ENCODE peak calls at places on chromosome 12, in nine cellular contexts. L is AG09309, P is GM12864, X is brain microvascular endothelial cell, M is thoracic aorta, V is cardiac muscle cell, R is OCI-LY7, E is lung, Z is esophagus squamous epithelium. W is an unnamed sample.

GRCh38 chr12:10151621-10152020 is 20.3 kb downstream of the OLR1 start:
- DNase-seq in L (no peak), P (no peak), X (no peak), M (no peak), V (no peak), R (no peak), E (no peak), Z (no peak), W (no peak)

GRCh38 chr12:517538-517937 is 57.8 kb downstream of the B4GALNT3 start:
- DNase-seq in L (no peak), P (no peak), X (no peak), M (no peak), V (no peak), R (no peak), E (no peak), Z (no peak), W (no peak)

GRCh38 chr12:127745466-127746220 is 521.3 kb upstream of the TMEM132C start:
- DNase-seq in L (no peak), P (no peak), X (no peak), M (no peak), V (no peak), R (no peak), E (no peak), Z (no peak), W (no peak)

GRCh38 chr12:108689314-108690190 is 41.8 kb downstream of the CORO1C start:
- DNase-seq in L (no peak), P (no peak), X (no peak), M (no peak), V (peak; percentile 59), R (peak; percentile 45), E (no peak), Z (no peak), W (no peak)

GRCh38 chr12:54592316-54592715 is 3.9 kb upstream of the PPP1R1A start:
- DNase-seq in L (no peak), P (no peak), X (no peak), M (no peak), V (peak; percentile 30), R (no peak), E (no peak), Z (no peak), W (no peak)

GRCh38 chr12:30698346-30698745 is 2.7 kb upstream of the IPO8 start:
- DNase-seq in L (no peak), P (no peak), X (no peak), M (no peak), V (no peak), R (no peak), E (no peak), Z (no peak), W (no peak)

GRCh38 chr12:116597886-116598285 is 38.7 kb downstream of the MAP1LC3B2 start:
- DNase-seq in L (no peak), P (no peak), X (no peak), M (no peak), V (no peak), R (no peak), E (no peak), Z (no peak), W (no peak)

GRCh38 chr12:66899567-66899966 is 220.7 kb upstream of the GRIP1 start:
- DNase-seq in L (no peak), P (no peak), X (no peak), M (no peak), V (no peak), R (no peak), E (no peak), Z (no peak), W (no peak)

GRCh38 chr12:79296871-79297270 is 393.9 kb downstream of the PAWR start:
- DNase-seq in L (no peak), P (no peak), X (no peak), M (no peak), V (no peak), R (no peak), E (no peak), Z (no peak), W (no peak)

GRCh38 chr12:12877145-12877544 is 14.2 kb upstream of the GPRC5A start:
- DNase-seq in L (no peak), P (no peak), X (no peak), M (no peak), V (no peak), R (no peak), E (no peak), Z (no peak), W (no peak)

GRCh38 chr12:86186449-86186848 is 69.7 kb downstream of the MGAT4C start:
- DNase-seq in L (no peak), P (no peak), X (no peak), M (no peak), V (peak; percentile 15), R (no peak), E (no peak), Z (no peak), W (no peak)

GRCh38 chr12:47361389-47362031 is 281.8 kb upstream of the AMIGO2 start:
- DNase-seq in L (no peak), P (peak; percentile 16), X (no peak), M (no peak), V (no peak), R (peak; percentile 79), E (no peak), Z (peak; percentile 12), W (no peak)

GRCh38 chr12:121536929-121537813 is 43.7 kb downstream of the KDM2B start:
- DNase-seq in L (no peak), P (peak; percentile 73), X (no peak), M (peak; percentile 40), V (peak; percentile 76), R (peak; percentile 89), E (peak; percentile 87), Z (peak; percentile 47), W (peak; percentile 79)

GRCh38 chr12:121330195-121330594 is 22.0 kb downstream of the ANAPC5 start:
- DNase-seq in L (no peak), P (no peak), X (no peak), M (no peak), V (no peak), R (no peak), E (no peak), Z (no peak), W (no peak)

GRCh38 chr12:1319215-1319614 is 275.2 kb downstream of the FBXL14 start:
- DNase-seq in L (no peak), P (no peak), X (no peak), M (no peak), V (peak; percentile 40), R (no peak), E (no peak), Z (no peak), W (no peak)

GRCh38 chr12:128268348-128268725 is 1.4 kb downstream of the TMEM132C start:
- DNase-seq in L (no peak), P (no peak), X (no peak), M (no peak), V (no peak), R (no peak), E (no peak), Z (no peak), W (no peak)

GRCh38 chr12:237026-237815 is 23.3 kb upstream of the SLC6A12 start:
- DNase-seq in L (no peak), P (no peak), X (no peak), M (no peak), V (no peak), R (no peak), E (no peak), Z (no peak), W (no peak)

GRCh38 chr12:131132118-131132892 is 178.6 kb downstream of the ADGRD1 start:
- DNase-seq in L (no peak), P (peak; percentile 12), X (peak; percentile 55), M (no peak), V (peak; percentile 75), R (peak; percentile 73), E (peak; percentile 63), Z (no peak), W (peak; percentile 72)
- TF ChIP-seq CTCF in L (peak; percentile 28), P (peak; percentile 86), X (peak; percentile 70), M (peak; percentile 71), V (peak; percentile 69), R (peak; percentile 90), E (peak; percentile 30), Z (peak; percentile 72), W (no peak)

DNA sequence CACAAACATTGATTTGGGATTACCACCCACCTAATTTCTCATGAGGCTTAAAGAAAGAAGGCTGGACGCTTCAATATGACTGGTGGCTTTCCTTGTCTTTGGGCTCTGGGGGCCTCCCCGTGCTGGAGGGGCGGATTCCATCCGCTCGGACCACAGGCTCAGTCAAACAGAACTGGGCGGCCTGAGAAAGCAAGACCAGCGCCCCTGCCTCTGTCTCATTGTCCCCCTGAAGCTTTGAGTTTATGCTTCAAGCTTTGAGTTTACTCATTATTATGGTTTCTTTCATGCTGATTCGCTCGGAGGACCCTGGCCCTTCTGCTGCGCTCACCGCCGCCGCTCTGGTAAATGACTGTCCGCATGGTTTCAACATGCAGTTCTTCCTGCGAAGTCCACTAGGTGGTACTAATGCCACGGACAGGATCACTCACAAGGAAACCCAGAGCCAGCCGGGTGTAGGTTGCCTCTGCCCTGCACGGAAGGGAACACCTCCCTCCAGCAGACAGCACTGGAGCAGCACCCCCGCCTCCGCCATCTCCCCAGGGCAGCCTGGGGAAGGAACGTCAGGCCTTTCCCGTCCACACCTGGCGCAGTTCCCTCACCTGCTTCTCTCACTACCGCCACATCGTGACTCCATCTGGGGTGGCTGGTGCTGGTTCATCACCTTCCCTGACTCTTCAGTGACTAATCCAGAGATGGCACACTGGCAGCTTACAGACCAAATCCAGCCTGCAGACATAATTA is 13.2 kb upstream of the TIGAR start:
- DNase-seq in L (peak; percentile 52), P (no peak), X (peak; percentile 76), M (no peak), V (peak; percentile 85), R (peak; percentile 33), E (peak; percentile 58), Z (no peak), W (no peak)
- TF ChIP-seq CTCF in L (peak; percentile 77), P (peak; percentile 51), X (peak; percentile 84), M (peak; percentile 70), V (peak; percentile 81), R (peak; percentile 63), E (peak; percentile 41), Z (peak; percentile 65), W (no peak)

DNA sequence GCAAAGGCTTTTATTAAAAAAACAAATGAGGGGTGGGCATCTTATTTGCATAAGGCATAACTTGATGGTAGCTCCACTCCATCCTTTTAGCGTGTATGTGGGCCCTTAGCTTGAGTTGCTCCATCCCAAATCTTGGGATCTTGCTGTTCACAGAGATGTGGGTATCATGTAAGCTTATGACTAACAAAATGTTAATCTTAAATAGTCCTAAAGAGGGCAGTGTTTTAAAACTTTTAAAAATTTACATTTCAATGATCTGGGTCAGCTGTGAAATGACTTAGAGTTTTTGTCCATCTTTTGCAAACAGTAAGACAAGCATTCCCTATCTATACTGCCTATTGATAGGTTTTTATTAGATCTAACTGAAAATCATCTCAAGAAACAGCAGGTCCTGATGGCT is 86.0 kb downstream of the SLCO1A2 start:
- DNase-seq in L (no peak), P (no peak), X (no peak), M (no peak), V (peak; percentile 2), R (peak; percentile 6), E (no peak), Z (no peak), W (no peak)
- TF ChIP-seq CTCF in L (peak; percentile 1), P (peak; percentile 12), X (no peak), M (no peak), V (no peak), R (peak; percentile 66), E (no peak), Z (no peak), W (no peak)

DNA sequence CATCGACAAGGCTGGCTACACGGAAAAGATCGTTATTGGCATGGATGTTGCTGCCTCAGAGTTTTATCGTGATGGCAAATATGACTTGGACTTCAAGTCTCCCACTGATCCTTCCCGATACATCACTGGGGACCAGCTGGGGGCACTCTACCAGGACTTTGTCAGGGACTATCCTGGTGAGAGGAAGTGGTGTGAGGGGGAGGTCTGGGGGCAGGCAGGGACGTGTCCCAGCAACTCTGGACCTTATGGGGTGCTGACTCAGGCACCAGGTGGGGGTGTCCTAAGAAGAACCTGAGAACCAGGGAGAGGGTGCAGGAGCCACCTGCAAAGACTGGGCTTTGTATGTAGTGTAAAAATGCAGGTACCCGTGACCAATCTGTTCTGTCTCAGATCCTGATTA is 5.2 kb downstream of the ENO2 start:
- DNase-seq in L (no peak), P (no peak), X (no peak), M (no peak), V (no peak), R (no peak), E (no peak), Z (no peak), W (no peak)
- TF ChIP-seq CTCF in L (no peak), P (no peak), X (no peak), M (no peak), V (no peak), R (peak; percentile 65), E (no peak), Z (no peak), W (no peak)